ENCODE peak calls at places on chromosome 17, in ten cellular contexts. One of them, this sample, is unnamed.
A peak's percentile ranks its signal among the peaks of the same experiment; 100 is the strongest.

GRCh38 chr17:7233701-7234099 is 617 bp downstream of the DVL2 start:
- ATAC-seq in heart left ventricle: peak; percentile 3
- ATAC-seq in left lobe of liver: peak; percentile 4
- ATAC-seq in foreskin keratinocyte: no peak
- ATAC-seq in natural killer cell: no peak
- ATAC-seq in HCT116: peak; percentile 7
- ATAC-seq in omental fat pad: peak; percentile 1
- ATAC-seq in body of pancreas: peak; percentile 2
- ATAC-seq in WTC11: peak; percentile 3
- ATAC-seq in HepG2: peak; percentile 12
- ATAC-seq in this sample: peak; percentile 1

GRCh38 chr17:64315032-64315490 is 52.0 kb upstream of the TEX2 start:
- ATAC-seq in natural killer cell: no peak
- ATAC-seq in heart left ventricle: peak; percentile 95
- ATAC-seq in HepG2: no peak
- ATAC-seq in foreskin keratinocyte: no peak
- ATAC-seq in WTC11: no peak
- ATAC-seq in HCT116: no peak
- ATAC-seq in body of pancreas: peak; percentile 75
- ATAC-seq in left lobe of liver: peak; percentile 67
- ATAC-seq in omental fat pad: peak; percentile 90
- ATAC-seq in this sample: no peak

GRCh38 chr17:77303620-77304019 is 162.9 kb downstream of the SEC14L1 start:
- ATAC-seq in HepG2: no peak
- ATAC-seq in HCT116: no peak
- ATAC-seq in left lobe of liver: no peak
- ATAC-seq in omental fat pad: no peak
- ATAC-seq in body of pancreas: no peak
- ATAC-seq in heart left ventricle: no peak
- ATAC-seq in WTC11: no peak
- ATAC-seq in foreskin keratinocyte: no peak
- ATAC-seq in natural killer cell: no peak
- ATAC-seq in this sample: no peak

GRCh38 chr17:1511756-1512321 is 4.6 kb downstream of the INPP5K start:
- ATAC-seq in heart left ventricle: no peak
- ATAC-seq in body of pancreas: no peak
- ATAC-seq in omental fat pad: no peak
- ATAC-seq in WTC11: no peak
- ATAC-seq in left lobe of liver: no peak
- ATAC-seq in natural killer cell: no peak
- ATAC-seq in HepG2: no peak
- ATAC-seq in foreskin keratinocyte: no peak
- ATAC-seq in HCT116: no peak
- ATAC-seq in this sample: no peak

GRCh38 chr17:67336859-67337258 is 29.5 kb downstream of the PSMD12 start:
- ATAC-seq in natural killer cell: no peak
- ATAC-seq in heart left ventricle: no peak
- ATAC-seq in HepG2: peak; percentile 12
- ATAC-seq in foreskin keratinocyte: no peak
- ATAC-seq in left lobe of liver: peak; percentile 66
- ATAC-seq in HCT116: peak; percentile 13
- ATAC-seq in omental fat pad: no peak
- ATAC-seq in WTC11: no peak
- ATAC-seq in body of pancreas: no peak
- ATAC-seq in this sample: no peak

GRCh38 chr17:41098042-41098441 is at the start of gene KRTAP4-8:
- ATAC-seq in WTC11: no peak
- ATAC-seq in foreskin keratinocyte: no peak
- ATAC-seq in HCT116: no peak
- ATAC-seq in heart left ventricle: no peak
- ATAC-seq in left lobe of liver: no peak
- ATAC-seq in natural killer cell: no peak
- ATAC-seq in body of pancreas: no peak
- ATAC-seq in omental fat pad: no peak
- ATAC-seq in HepG2: no peak
- ATAC-seq in this sample: no peak

GRCh38 chr17:56112086-56112485 is 41.2 kb upstream of the ANKFN1 start:
- ATAC-seq in body of pancreas: no peak
- ATAC-seq in left lobe of liver: no peak
- ATAC-seq in natural killer cell: no peak
- ATAC-seq in heart left ventricle: no peak
- ATAC-seq in WTC11: no peak
- ATAC-seq in omental fat pad: no peak
- ATAC-seq in HepG2: no peak
- ATAC-seq in HCT116: no peak
- ATAC-seq in foreskin keratinocyte: no peak
- ATAC-seq in this sample: no peak

GRCh38 chr17:81902653-81903414 is 796 bp downstream of the NPB start:
- ATAC-seq in HepG2: peak; percentile 7
- ATAC-seq in omental fat pad: no peak
- ATAC-seq in body of pancreas: peak; percentile 33
- ATAC-seq in WTC11: peak; percentile 44
- ATAC-seq in left lobe of liver: peak; percentile 47
- ATAC-seq in foreskin keratinocyte: no peak
- ATAC-seq in heart left ventricle: no peak
- ATAC-seq in natural killer cell: peak; percentile 52
- ATAC-seq in HCT116: no peak
- ATAC-seq in this sample: peak; percentile 29